ENCODE peak calls at places on chromosomes 13 and 19, in five cellular contexts. Q is head of caudate nucleus, J is T-cell, T is T-helper 17 cell, O is RWPE1. N is an unnamed sample.
A peak's percentile ranks its signal among the peaks of the same experiment; 100 is the strongest.

GRCh38 chr19:34243876-34244578 is 10.3 kb upstream of the GARRE1 start:
- DNase-seq in Q (no peak), J (no peak), T (no peak), O (no peak), N (no peak)

GRCh38 chr13:110497003-110497402 is 64.5 kb downstream of the RAB20 start:
- DNase-seq in Q (no peak), J (no peak), T (no peak), O (no peak), N (no peak)

GRCh38 chr13:41568990-41569387 is 111.6 kb downstream of the RGCC start:
- DNase-seq in Q (no peak), J (no peak), T (no peak), O (no peak), N (no peak)

GRCh38 chr13:113447596-113447995 is 5.7 kb downstream of the ADPRHL1 start:
- DNase-seq in Q (no peak), J (no peak), T (no peak), O (no peak), N (no peak)

GRCh38 chr19:46720516-46721239 is 3.8 kb upstream of the PRKD2 start:
- DNase-seq in Q (no peak), J (no peak), T (no peak), O (no peak), N (no peak)

GRCh38 chr13:73665279-73665678 is 468.9 kb downstream of the KLF12 start:
- DNase-seq in Q (no peak), J (no peak), T (no peak), O (no peak), N (no peak)

GRCh38 chr19:52901842-52902241 is 4.4 kb upstream of the ZNF320 start:
- DNase-seq in Q (no peak), J (no peak), T (no peak), O (no peak), N (no peak)

GRCh38 chr13:97367016-97367415 is 67.0 kb upstream of the RAP2A start:
- DNase-seq in Q (no peak), J (no peak), T (no peak), O (no peak), N (no peak)

GRCh38 chr19:7434391-7434790 is 54.4 kb downstream of the PEX11G start:
- DNase-seq in Q (no peak), J (no peak), T (no peak), O (no peak), N (no peak)

GRCh38 chr19:47102561-47103135 is 10.9 kb downstream of the ZC3H4 start:
- DNase-seq in Q (no peak), J (no peak), T (no peak), O (no peak), N (no peak)

GRCh38 chr19:20664917-20665781 is 3.8 kb upstream of the ZNF626 start:
- DNase-seq in Q (peak; percentile 39), J (no peak), T (no peak), O (no peak), N (no peak)

GRCh38 chr13:95641961-95642621 is 2.4 kb downstream of the DZIP1 start:
- DNase-seq in Q (peak; percentile 19), J (no peak), T (no peak), O (no peak), N (peak; percentile 54)

GRCh38 chr19:19342086-19343015 is 21.7 kb downstream of the MAU2 start:
- DNase-seq in Q (peak; percentile 28), J (no peak), T (no peak), O (peak; percentile 58), N (peak; percentile 76)